ENCODE peak calls at places on chromosomes 2 and 18, in five cellular contexts. W is uterus, Q is esophagus squamous epithelium, R is psoas muscle, H is suprapubic skin. P is an unnamed sample. For H3K27me3, the result is how much of the 10 kb centered on the place peaks cover.

GRCh38 chr2:157840568-157841156 is 35.5 kb downstream of the ACVR1 start:
- DNase-seq in W (peak), Q (no peak), R (peak), H (no peak), P (no peak)

GRCh38 chr2:51032748-51033355 is 920 bp upstream of the NRXN1 start:
- DNase-seq in W (no peak), Q (no peak), R (no peak), H (no peak), P (no peak)

GRCh38 chr2:45867349-45867748 is 215.9 kb downstream of the PRKCE start:
- DNase-seq in W (no peak), Q (no peak), R (no peak), H (no peak), P (no peak)

GRCh38 chr2:37779611-37780010 is 108.2 kb upstream of the CDC42EP3 start:
- DNase-seq in W (no peak), Q (no peak), R (no peak), H (no peak), P (no peak)

GRCh38 chr2:145599761-145600160 is 1079.8 kb upstream of the ZEB2 start:
- DNase-seq in W (no peak), Q (no peak), R (no peak), H (no peak), P (no peak)

GRCh38 chr2:105409717-105410116 is 10.9 kb upstream of the FHL2 start:
- DNase-seq in W (peak), Q (no peak), R (peak), H (no peak), P (no peak)

GRCh38 chr2:152098033-152098797 is 629 bp downstream of the CACNB4 start:
- DNase-seq in W (peak), Q (no peak), R (peak), H (peak), P (peak)

GRCh38 chr2:218878941-218879761 is 1.5 kb upstream of the WNT10A start:
- DNase-seq in W (no peak), Q (no peak), R (peak), H (no peak), P (no peak)

GRCh38 chr2:220562375-220563140 is 935.1 kb downstream of the SLC4A3 start:
- DNase-seq in W (no peak), Q (no peak), R (no peak), H (no peak), P (no peak)

GRCh38 chr2:188607501-188607900 is 315.8 kb downstream of the GULP1 start:
- DNase-seq in W (no peak), Q (no peak), R (no peak), H (no peak), P (no peak)

GRCh38 chr2:148642891-148643416 is 1.6 kb upstream of the EPC2 start:
- DNase-seq in W (no peak), Q (no peak), R (no peak), H (no peak), P (no peak)

GRCh38 chr2:138867341-138867740 is 87.2 kb upstream of the NXPH2 start:
- DNase-seq in W (no peak), Q (no peak), R (no peak), H (no peak), P (no peak)

GRCh38 chr18:58687871-58688308 is 16.6 kb downstream of the MALT1 start:
- DNase-seq in W (no peak), Q (no peak), R (no peak), H (no peak), P (no peak)

GRCh38 chr2:207558106-207558505 is 28.3 kb downstream of the CREB1 start:
- DNase-seq in W (no peak), Q (no peak), R (no peak), H (no peak), P (no peak)

GRCh38 chr2:2580341-2580740 is 249.3 kb upstream of the MYT1L start:
- DNase-seq in W (no peak), Q (no peak), R (peak), H (no peak), P (no peak)

GRCh38 chr2:128318776-128319456 is at the start of gene HS6ST1:
- DNase-seq in W (peak), Q (peak), R (peak), H (no peak), P (peak)

GRCh38 chr2:66364495-66364992 is 70.4 kb upstream of the MEIS1 start:
- DNase-seq in W (no peak), Q (no peak), R (no peak), H (no peak), P (no peak)

GRCh38 chr18:1648715-1649114 is 744.0 kb downstream of the ADCYAP1 start:
- DNase-seq in W (no peak), Q (no peak), R (no peak), H (no peak), P (no peak)

GRCh38 chr2:217909156-217909820 is 93.5 kb downstream of the TNS1 start:
- DNase-seq in W (no peak), Q (no peak), R (peak), H (no peak), P (no peak)

GRCh38 chr2:60306231-60306861 is 247.1 kb downstream of the BCL11A start:
- DNase-seq in W (peak), Q (no peak), R (no peak), H (no peak), P (no peak)

GRCh38 chr2:158624071-158624470 is 167.3 kb downstream of the PKP4 start:
- DNase-seq in W (no peak), Q (no peak), R (no peak), H (no peak), P (no peak)

GRCh38 chr2:70141754-70142589 is 48.8 kb downstream of the C2orf42 start:
- DNase-seq in W (no peak), Q (peak), R (no peak), H (peak), P (no peak)

GRCh38 chr18:63681449-63682381 is 20.0 kb upstream of the SERPINB3 start:
- DNase-seq in W (no peak), Q (no peak), R (no peak), H (no peak), P (no peak)

GRCh38 chr2:11215407-11215806 is 60.1 kb downstream of the SLC66A3 start:
- DNase-seq in W (no peak), Q (no peak), R (no peak), H (no peak), P (no peak)

GRCh38 chr2:166610180-166610919 is 116.3 kb upstream of the SCN7A start:
- DNase-seq in W (no peak), Q (no peak), R (no peak), H (no peak), P (no peak)

GRCh38 chr2:111930875-111931274 is 32.5 kb downstream of the MERTK start:
- DNase-seq in W (no peak), Q (no peak), R (no peak), H (no peak), P (no peak)

GRCh38 chr2:64260817-64261216 is 116.6 kb upstream of the PELI1 start:
- DNase-seq in W (no peak), Q (peak), R (no peak), H (no peak), P (peak)

GRCh38 chr2:19860022-19860421 is 41.8 kb downstream of the TTC32 start:
- DNase-seq in W (no peak), Q (no peak), R (peak), H (no peak), P (no peak)

GRCh38 chr18:68843467-68844089 is 45.7 kb downstream of the CCDC102B start:
- DNase-seq in W (no peak), Q (no peak), R (no peak), H (no peak), P (no peak)

DNA sequence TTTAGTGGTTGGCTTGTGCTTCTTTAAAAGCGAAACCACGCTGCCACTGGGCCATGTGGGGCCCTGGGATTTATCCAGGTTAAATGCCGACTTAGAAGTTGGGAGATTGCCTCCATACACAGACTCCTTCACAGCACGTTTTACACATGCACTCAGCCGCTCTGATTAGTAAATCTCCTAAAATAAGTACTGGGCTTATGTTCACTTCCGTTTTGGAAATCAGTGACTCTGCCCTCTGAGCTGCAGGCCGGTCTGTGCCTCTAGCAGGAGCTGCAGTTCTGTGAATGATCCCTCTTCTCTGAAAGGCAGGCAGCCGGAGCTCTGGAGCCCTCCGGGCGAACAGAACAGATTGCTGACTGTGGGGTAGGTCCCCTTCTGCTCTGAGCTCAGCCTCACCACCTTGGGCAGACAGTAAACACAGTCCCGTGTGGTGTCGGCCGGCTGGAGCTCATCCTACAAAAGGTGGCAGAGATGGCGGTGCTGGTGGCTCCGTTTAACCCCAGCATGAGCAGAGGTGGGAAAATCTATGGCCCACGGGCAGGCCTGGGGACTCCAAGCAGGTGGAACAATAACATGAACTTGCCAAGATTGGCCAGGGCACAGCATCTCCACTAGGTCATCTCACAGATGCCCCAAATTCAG is 9.8 kb upstream of the RAB17 start:
- DNase-seq in W (peak), Q (no peak), R (peak), H (no peak), P (no peak)
- H3K4me3 ChIP-seq in W (no peak), Q (no peak), R (peak), H (peak), P (no peak)

GRCh38 chr2:177149155-177149503 is 63.5 kb upstream of the HNRNPA3 start:
- DNase-seq in W (no peak), Q (no peak), R (no peak), H (no peak), P (no peak)
- TF ChIP-seq CTCF in W (no peak), Q (no peak), R (no peak), H (no peak), P (no peak)

GRCh38 chr2:33032245-33032644 is 85.5 kb downstream of the LTBP1 start:
- DNase-seq in W (no peak), Q (no peak), R (no peak), H (no peak), P (no peak)
- H3K27me3 ChIP-seq in W (under half), Q (under half), R (under half), H (under half), P (under half)

GRCh38 chr18:12777543-12777942 is 74.7 kb downstream of the PSMG2 start:
- DNase-seq in W (no peak), Q (no peak), R (no peak), H (no peak), P (no peak)
- H3K4me3 ChIP-seq in W (no peak), Q (peak), R (no peak), H (peak), P (no peak)

P was measured in GM06990.